ENCODE peak calls at places on chromosomes 6 and 20, in four cellular contexts. M is H1; X is CD8-positive, alpha-beta memory T cell; C is mesendoderm. W is an unnamed sample.

GRCh38 chr20:37863289-37863688 is 39.6 kb upstream of the VSTM2L start:
- DNase-seq in M (no peak), X (no peak), C (no peak), W (no peak)

GRCh38 chr6:146905313-146905712 is 298.9 kb upstream of the STXBP5 start:
- DNase-seq in M (no peak), X (no peak), C (peak; percentile 30), W (no peak)

GRCh38 chr6:81748946-81749345 is 3.5 kb downstream of the TENT5A start:
- DNase-seq in M (no peak), X (no peak), C (no peak), W (no peak)

GRCh38 chr6:56357616-56358373 is 110.4 kb upstream of the COL21A1 start:
- DNase-seq in M (no peak), X (no peak), C (no peak), W (no peak)

GRCh38 chr6:165605182-165605875 is 57.7 kb downstream of the PDE10A start:
- DNase-seq in M (no peak), X (no peak), C (no peak), W (no peak)

GRCh38 chr6:108250240-108250866 is 10.5 kb downstream of the SNX3 start:
- DNase-seq in M (no peak), X (no peak), C (peak; percentile 79), W (no peak)

GRCh38 chr6:10801224-10801848 is 37.0 kb downstream of the MAK start:
- DNase-seq in M (peak; percentile 78), X (peak; percentile 39), C (peak; percentile 61), W (peak; percentile 57)

GRCh38 chr6:100456178-100456880 is 8.4 kb downstream of the SIM1 start:
- DNase-seq in M (peak; percentile 67), X (no peak), C (peak; percentile 44), W (no peak)

GRCh38 chr6:41648921-41649320 is 10.7 kb downstream of the MDFI start:
- DNase-seq in M (no peak), X (no peak), C (no peak), W (peak; percentile 21)

GRCh38 chr20:8489094-8489883 is 357.2 kb downstream of the PLCB1 start:
- DNase-seq in M (no peak), X (no peak), C (no peak), W (no peak)

GRCh38 chr20:43389231-43389630 is 68.5 kb upstream of the SRSF6 start:
- DNase-seq in M (no peak), X (no peak), C (no peak), W (no peak)

DNA sequence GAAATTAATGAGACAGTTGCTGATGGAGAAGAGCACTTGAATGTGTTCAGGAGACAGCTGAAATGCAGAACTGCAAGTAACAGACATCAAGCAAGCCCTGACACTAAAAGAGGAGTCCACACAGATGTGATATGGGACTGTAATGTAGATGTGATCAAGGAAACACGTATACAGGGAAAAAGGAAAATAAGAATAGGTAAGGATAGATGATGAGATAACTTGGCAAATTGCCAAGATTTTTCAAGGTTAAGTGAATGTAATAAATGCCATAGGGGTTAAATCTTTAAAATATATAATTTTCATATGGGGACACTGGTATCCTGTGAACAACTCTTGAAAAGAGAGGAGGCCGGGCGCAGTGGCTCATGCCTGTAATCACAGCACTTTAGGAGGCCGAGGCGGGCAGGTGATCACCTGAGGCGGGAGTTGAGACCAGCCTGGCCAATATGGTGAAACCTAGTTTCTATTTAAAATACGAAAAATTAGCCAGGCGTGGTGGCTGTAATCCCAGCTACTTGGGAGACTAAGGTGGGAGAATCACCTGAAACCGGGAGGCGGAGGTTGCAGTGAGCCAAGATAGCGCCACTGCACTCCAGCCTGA is 7.2 kb upstream of the SNX14 start:
- DNase-seq in M (no peak), X (no peak), C (no peak), W (no peak)
- H3K4me3 ChIP-seq in M (no peak overlapping the region), X (no peak overlapping the region), C (no peak overlapping the region), W (no peak overlapping the region)

DNA sequence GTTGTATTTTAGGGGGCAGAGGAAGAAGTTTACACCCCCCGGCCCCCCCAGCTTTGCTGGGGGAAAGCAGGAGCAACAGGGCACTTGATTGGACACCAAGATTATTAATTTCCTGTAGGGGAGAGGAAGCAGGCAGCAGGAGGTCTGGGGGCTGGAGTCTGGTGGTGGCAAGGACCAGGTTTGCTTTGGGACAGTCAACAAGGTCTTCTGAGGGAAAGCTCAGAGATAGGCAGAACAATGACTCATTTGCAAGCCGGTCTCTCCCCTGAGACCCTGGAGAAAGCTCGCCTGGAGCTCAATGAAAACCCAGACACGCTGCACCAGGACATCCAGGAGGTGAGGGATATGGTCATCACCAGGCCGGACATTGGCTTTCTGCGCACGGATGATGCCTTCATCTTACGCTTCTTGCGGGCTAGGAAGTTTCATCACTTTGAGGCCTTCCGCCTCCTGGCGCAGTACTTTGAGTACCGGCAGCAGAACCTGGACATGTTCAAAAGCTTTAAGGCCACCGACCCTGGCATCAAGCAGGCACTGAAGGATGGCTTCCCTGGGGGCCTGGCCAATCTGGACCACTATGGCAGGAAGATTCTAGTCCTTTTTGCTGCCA is 1.6 kb downstream of the CLVS2 start:
- DNase-seq in M (no peak), X (no peak), C (peak; percentile 47), W (no peak)
- H3K27ac ChIP-seq in M (no peak overlapping the region), X (no peak overlapping the region), C (no peak overlapping the region), W (no peak overlapping the region)

DNA sequence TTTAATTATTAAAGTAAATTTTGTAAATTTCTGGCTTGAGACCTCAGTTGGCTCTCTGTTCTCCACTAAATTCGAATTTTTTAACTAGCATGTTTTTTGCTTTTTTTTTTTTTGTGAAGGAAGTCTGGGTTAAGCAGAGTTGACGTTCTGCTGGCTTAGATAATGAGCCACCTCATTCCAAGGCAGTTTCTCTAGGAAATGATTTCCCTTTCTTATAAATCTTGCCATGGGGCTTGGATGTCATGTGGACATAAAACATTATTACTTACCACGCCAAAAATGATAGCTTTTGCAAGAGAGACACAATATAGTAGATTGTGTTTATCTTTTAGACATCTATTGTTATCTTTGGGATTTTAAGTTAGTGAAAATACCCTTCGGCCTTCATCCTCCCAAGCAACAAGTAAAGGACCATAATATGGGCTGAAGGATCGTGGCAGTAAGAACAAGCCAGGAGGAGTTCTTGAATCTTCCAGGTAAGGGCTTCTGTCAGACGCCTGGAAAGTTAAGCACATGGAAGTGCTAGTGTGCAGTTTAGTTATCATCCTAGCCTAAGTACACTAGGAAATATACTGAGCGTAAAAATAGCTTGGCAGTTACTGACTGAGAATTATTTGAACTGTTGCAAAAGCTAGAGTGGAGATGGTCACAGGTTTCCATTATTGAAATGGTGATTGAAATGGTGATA is 30.7 kb downstream of the ADGRG6 start:
- DNase-seq in M (no peak), X (no peak), C (no peak), W (no peak)
- H3K4me1 ChIP-seq in M (no peaks in the 10 kb centered on the region), X (peaks cover 6% of the 10 kb centered on the region), C (no peaks in the 10 kb centered on the region), W (no peaks in the 10 kb centered on the region)

GRCh38 chr6:38354905-38355304 is 284.8 kb downstream of the BTBD9 start:
- DNase-seq in M (no peak), X (no peak), C (no peak), W (no peak)
- H3K4me3 ChIP-seq in M (no peak overlapping the region), X (no peak overlapping the region), C (no peak overlapping the region), W (no peak overlapping the region)

GRCh38 chr20:1874534-1875168 is 20.6 kb upstream of the SIRPA start:
- DNase-seq in M (no peak), X (no peak), C (no peak), W (no peak)

GRCh38 chr20:1876975-1877603 is 18.1 kb upstream of the SIRPA start:
- DNase-seq in M (no peak), X (no peak), C (no peak), W (no peak)

GRCh38 chr20:1876217-1876921 is 18.8 kb upstream of the SIRPA start:
- DNase-seq in M (no peak), X (no peak), C (no peak), W (no peak)

GRCh38 chr20:1875762-1876161 is 19.4 kb upstream of the SIRPA start:
- DNase-seq in M (no peak), X (no peak), C (no peak), W (no peak)

DNA sequence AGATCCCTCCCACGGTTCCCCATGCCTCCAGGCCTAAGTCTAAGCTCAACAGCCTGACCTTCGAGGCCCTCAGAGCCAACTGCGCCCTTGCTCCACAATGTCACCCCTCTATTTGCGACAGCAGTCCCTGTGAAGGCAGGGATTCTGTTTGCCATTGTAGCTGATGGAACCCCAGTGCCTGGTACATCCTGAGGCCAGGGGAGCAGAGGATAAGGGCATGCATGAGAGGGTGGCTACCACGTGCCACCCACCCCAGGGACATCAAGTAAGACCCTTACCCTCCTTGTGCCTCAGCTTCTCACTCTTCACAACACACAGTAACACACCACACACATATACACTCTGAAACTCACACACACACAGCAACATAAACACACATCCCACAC is 20.0 kb upstream of the SIRPA start:
- DNase-seq in M (no peak), X (no peak), C (no peak), W (no peak)
- H3K27ac ChIP-seq in M (no peak overlapping the region), X (no peak overlapping the region), C (no peak overlapping the region), W (no peak overlapping the region)

GRCh38 chr20:62023935-62024334 is 41.7 kb downstream of the TAF4 start:
- DNase-seq in M (no peak), X (no peak), C (no peak), W (peak; percentile 58)
- H3K4me1 ChIP-seq in M (peaks cover 4% of the 10 kb centered on the region), X (peaks cover 6% of the 10 kb centered on the region), C (no peaks in the 10 kb centered on the region), W (peaks cover 3% of the 10 kb centered on the region)

DNA sequence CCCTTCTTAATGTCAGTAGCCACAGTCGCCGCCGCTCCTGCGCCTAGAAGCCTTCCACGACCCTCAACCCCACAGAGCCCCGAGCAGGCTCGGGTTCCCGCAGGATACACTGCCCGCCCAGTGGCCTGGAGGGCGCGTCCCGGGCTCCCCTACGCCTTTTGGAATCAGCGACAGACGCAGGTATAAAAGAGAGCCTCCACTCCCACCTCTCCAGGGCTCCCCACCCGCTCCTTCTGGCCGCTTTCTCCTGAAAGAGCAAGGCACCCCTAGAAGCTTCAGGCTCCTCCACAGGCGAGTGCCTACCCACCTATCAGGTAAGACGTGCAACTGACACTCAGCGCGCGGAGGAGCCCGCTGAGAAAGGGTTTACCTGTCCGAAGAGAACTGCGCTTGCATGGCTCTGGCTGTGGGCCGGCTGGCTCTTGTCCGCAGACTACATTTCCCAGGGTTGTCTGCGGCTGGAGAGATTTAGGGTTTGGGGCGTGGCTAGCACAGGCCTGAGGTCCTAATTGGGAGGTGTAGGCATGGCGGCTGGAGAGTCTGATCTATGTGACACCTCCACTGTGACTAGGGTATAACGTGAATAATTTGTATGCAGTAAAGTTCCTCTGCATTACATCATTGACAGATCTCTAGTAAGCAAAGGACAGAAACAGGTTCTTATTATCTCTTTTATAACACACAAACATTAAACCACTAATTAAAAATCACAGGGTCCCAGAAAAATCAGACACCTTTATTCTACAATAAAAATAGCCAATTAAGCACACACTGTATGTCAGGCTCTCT is 13.5 kb upstream of the ZNF391 start:
- DNase-seq in M (peak; percentile 85), X (peak; percentile 55), C (peak; percentile 95), W (peak; percentile 63)
- H3K4me3 ChIP-seq in M (peak overlapping the region; percentile 77), X (peak overlapping the region; percentile 61), C (peak overlapping the region; percentile 96), W (peak overlapping the region; percentile 36)

GRCh38 chr20:57783956-57784837 is 74.4 kb upstream of the PMEPA1 start:
- DNase-seq in M (no peak), X (no peak), C (no peak), W (no peak)

GRCh38 chr20:57780906-57781305 is 71.1 kb upstream of the PMEPA1 start:
- DNase-seq in M (no peak), X (no peak), C (no peak), W (no peak)

GRCh38 chr20:57783196-57783595 is 73.4 kb upstream of the PMEPA1 start:
- DNase-seq in M (no peak), X (no peak), C (no peak), W (no peak)

GRCh38 chr20:57781901-57782300 is 72.1 kb upstream of the PMEPA1 start:
- DNase-seq in M (no peak), X (no peak), C (no peak), W (no peak)

GRCh38 chr20:57782631-57783041 is 72.8 kb upstream of the PMEPA1 start:
- DNase-seq in M (no peak), X (no peak), C (no peak), W (no peak)
- H3K27ac ChIP-seq in M (no peak overlapping the region), X (no peak overlapping the region), C (no peak overlapping the region), W (no peak overlapping the region)